ENCODE peak calls at places on chromosomes 3 and 15, in five cellular contexts. Y is K562, M is tibial nerve, R is transverse colon, V is A549. U is an unnamed sample.

GRCh38 chr3:196280689-196281463 is 6.7 kb downstream of the PCYT1A start:
- DNase-seq in Y (no peak), M (no peak), V (no peak), R (no peak), U (no peak)

GRCh38 chr15:85168642-85169173 is 187.1 kb downstream of the PDE8A start:
- DNase-seq in R (peak; percentile 57), Y (peak; percentile 32), M (no peak), V (peak; percentile 73), U (no peak)

GRCh38 chr3:171257251-171258179 is 202.7 kb downstream of the TNIK start:
- DNase-seq in V (no peak), M (no peak), R (no peak), Y (no peak), U (no peak)

GRCh38 chr3:136862611-136862951 is 573 bp downstream of the NCK1 start:
- DNase-seq in R (peak; percentile 69), M (peak; percentile 29), V (peak; percentile 39), Y (peak; percentile 38), U (no peak)

GRCh38 chr3:191568206-191568605 is 107.2 kb downstream of the PYDC2 start:
- DNase-seq in Y (no peak), V (no peak), R (no peak), M (no peak), U (no peak)

GRCh38 chr3:194876403-194877165 is 190.9 kb downstream of the FAM43A start:
- DNase-seq in V (no peak), Y (no peak), R (no peak), M (no peak), U (no peak)

GRCh38 chr3:147378186-147378503 is 28.2 kb downstream of the ZIC4 start:
- DNase-seq in R (no peak), Y (no peak), V (no peak), M (no peak), U (no peak)

GRCh38 chr3:187922704-187923393 is 177.6 kb upstream of the BCL6 start:
- DNase-seq in Y (no peak), R (no peak), V (no peak), M (no peak), U (no peak)

GRCh38 chr3:127598841-127599570 is 795 bp downstream of the MCM2 start:
- DNase-seq in R (no peak), M (no peak), Y (no peak), V (no peak), U (no peak)

GRCh38 chr15:52085289-52085688 is 27.3 kb downstream of the BCL2L10 start:
- DNase-seq in Y (no peak), R (no peak), V (no peak), M (no peak), U (no peak)

GRCh38 chr15:41558400-41559238 is at the start of gene TYRO3:
- DNase-seq in R (peak; percentile 66), Y (peak; percentile 94), V (peak; percentile 61), M (peak; percentile 28), U (peak; percentile 83)

GRCh38 chr15:81531141-81531592 is 157.2 kb upstream of the TMC3 start:
- DNase-seq in Y (no peak), V (no peak), M (no peak), R (no peak), U (no peak)

GRCh38 chr3:69855436-69856162 is 116.3 kb downstream of the MITF start:
- DNase-seq in M (no peak), R (no peak), V (no peak), Y (no peak), U (no peak)

GRCh38 chr15:62868507-62868906 is 174.0 kb upstream of the TPM1 start:
- DNase-seq in V (no peak), R (no peak), M (no peak), Y (no peak), U (no peak)

GRCh38 chr3:123448503-123449091 is at the start of gene ADCY5:
- DNase-seq in Y (no peak), R (peak; percentile 33), M (no peak), V (no peak), U (peak; percentile 30)

GRCh38 chr3:38573606-38574005 is 75.9 kb downstream of the SCN5A start:
- DNase-seq in Y (no peak), R (no peak), V (no peak), M (no peak), U (no peak)

GRCh38 chr3:55000546-55000945 is 72.7 kb upstream of the LRTM1 start:
- DNase-seq in Y (no peak), M (no peak), R (no peak), V (peak; percentile 8), U (no peak)

GRCh38 chr15:43776101-43776717 is 557 bp downstream of the ELL3 start:
- DNase-seq in M (no peak), Y (no peak), R (peak; percentile 60), V (no peak), U (peak; percentile 50)

GRCh38 chr15:40850576-40851112 is 6.8 kb downstream of the SPINT1 start:
- DNase-seq in Y (no peak), R (no peak), M (no peak), V (no peak), U (no peak)

GRCh38 chr3:48747703-48748102 is 30.7 kb upstream of the IP6K2 start:
- DNase-seq in Y (no peak), V (no peak), M (no peak), R (no peak), U (no peak)

GRCh38 chr15:25239471-25240345 is 199.1 kb downstream of the UBE3A start:
- DNase-seq in Y (no peak), M (peak; percentile 9), R (no peak), V (no peak), U (peak; percentile 9)
- H3K9me3 ChIP-seq in Y (no peaks in the 10 kb centered on the region), M (no peaks in the 10 kb centered on the region), R (peaks cover 2% of the 10 kb centered on the region), V (no peaks in the 10 kb centered on the region), U (no peaks in the 10 kb centered on the region)

GRCh38 chr3:162704991-162705390 is 1208.4 kb downstream of the OTOL1 start:
- DNase-seq in Y (no peak), M (no peak), V (no peak), R (no peak), U (no peak)

GRCh38 chr3:162702768-162703385 is 1206.3 kb downstream of the OTOL1 start:
- DNase-seq in M (no peak), Y (no peak), R (no peak), V (no peak), U (no peak)

GRCh38 chr3:162704238-162704637 is 1207.6 kb downstream of the OTOL1 start:
- DNase-seq in V (no peak), R (no peak), Y (no peak), M (no peak), U (no peak)
- TF ChIP-seq EP300 in V (no peak), R (no peak), Y (no peak), M (no peak), U (no peak)

GRCh38 chr3:157152438-157152837 is 7.5 kb downstream of the CCNL1 start:
- DNase-seq in Y (no peak), R (no peak), V (no peak), M (no peak), U (no peak)

GRCh38 chr3:157152930-157153329 is 7.0 kb downstream of the CCNL1 start:
- DNase-seq in R (no peak), Y (no peak), V (no peak), M (no peak), U (no peak)

GRCh38 chr3:157149136-157149696 is 10.7 kb downstream of the CCNL1 start:
- DNase-seq in Y (no peak), M (no peak), R (no peak), V (no peak), U (no peak)

GRCh38 chr3:157151151-157151550 is 8.8 kb downstream of the CCNL1 start:
- DNase-seq in R (no peak), M (no peak), V (no peak), Y (no peak), U (no peak)

DNA sequence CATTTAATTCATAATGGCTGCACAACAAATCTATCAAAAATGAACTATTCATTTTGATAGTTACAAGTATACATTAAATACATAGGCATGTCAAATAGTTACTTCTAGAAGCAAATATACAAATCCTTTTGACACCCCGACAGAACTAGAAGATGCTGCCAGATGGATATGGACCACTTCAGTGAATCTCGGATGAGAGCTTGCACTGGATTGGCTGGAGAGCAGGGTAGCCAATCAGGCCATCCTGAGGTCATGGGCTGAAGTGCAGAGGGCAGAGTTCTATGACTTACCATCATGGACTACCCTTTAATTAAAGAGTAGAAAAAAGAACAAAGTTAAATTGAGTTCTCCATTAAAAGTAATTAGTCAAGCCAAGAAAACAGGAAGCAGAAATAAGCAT is 8.3 kb downstream of the CCNL1 start:
- DNase-seq in Y (peak; percentile 75), V (peak; percentile 21), R (no peak), M (no peak), U (no peak)
- TF ChIP-seq POLR2A in Y (no peak), V (no peak), R (no peak), M (no peak), U (no peak)

GRCh38 chr3:107913671-107914070 is 177.2 kb downstream of the CD47 start:
- DNase-seq in R (no peak), V (no peak), M (no peak), Y (no peak), U (no peak)
- H3K9me3 ChIP-seq in R (no peaks in the 10 kb centered on the region), V (peaks cover 4% of the 10 kb centered on the region), M (no peaks in the 10 kb centered on the region), Y (no peaks in the 10 kb centered on the region), U (no peaks in the 10 kb centered on the region)

GRCh38 chr3:18385706-18386105 is 39.4 kb downstream of the SATB1 start:
- DNase-seq in Y (no peak), R (no peak), V (no peak), M (no peak), U (no peak)
- TF ChIP-seq EP300 in Y (no peak), R (no peak), V (no peak), M (no peak), U (no peak)

DNA sequence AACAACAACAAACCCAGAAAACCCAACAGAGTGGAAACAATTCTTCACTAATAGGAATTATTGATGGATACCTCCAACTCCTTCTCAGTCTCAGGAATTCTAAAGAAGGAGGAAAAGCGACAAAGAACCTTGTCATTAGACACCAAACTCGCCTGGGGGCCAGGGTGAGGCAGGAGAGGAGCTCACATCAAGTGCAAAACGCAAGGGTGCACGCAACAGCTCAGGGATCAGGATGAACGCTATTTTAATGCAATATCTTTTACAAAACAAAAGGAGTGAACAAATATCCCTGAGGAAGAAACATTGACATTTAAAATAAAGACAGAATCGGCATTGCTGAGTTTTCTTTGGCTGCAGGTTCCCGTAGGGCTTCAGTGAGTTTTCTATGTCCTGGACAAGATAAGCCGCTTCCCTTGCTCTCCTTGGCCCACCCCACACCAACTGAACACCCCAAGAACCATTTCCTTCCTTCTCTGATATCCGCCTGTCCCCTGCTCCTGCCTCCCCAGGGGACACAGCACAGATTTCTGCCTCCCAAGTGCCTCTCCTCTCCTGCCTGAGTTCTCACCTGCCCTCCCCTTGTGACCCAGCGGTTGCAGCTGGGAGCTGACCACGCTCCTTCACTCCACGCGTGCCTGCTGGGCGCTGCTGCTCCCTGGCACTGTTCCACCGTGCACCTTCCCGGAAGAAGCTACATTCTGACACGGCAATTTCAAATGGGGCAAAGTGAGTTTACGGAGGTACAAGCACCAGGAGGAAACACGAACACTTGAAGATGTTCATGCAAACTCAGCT is 63.0 kb downstream of the ATP10A start:
- DNase-seq in Y (no peak), V (no peak), M (no peak), R (no peak), U (no peak)
- TF ChIP-seq POLR2A in Y (no peak), V (no peak), M (no peak), R (no peak), U (no peak)